ENCODE peak calls at places on chromosomes 16 and 17, in ten cellular contexts. I is heart left ventricle; O is substantia nigra; F is NCI-H1930; R is activated naive CD4-positive, alpha-beta T cell treated with anti-CD3 and anti-CD28 coated beads, Interleukin-2, amount 50 U/mL, for 16 hours; A is CD4-positive, alpha-beta T cell; Q is C1 segment of cervical spinal cord; H is OCI-LY7; N is BE2C; G is activated CD4-positive, alpha-beta T cell treated with anti-CD3 and anti-CD28 coated beads, Interleukin-2, amount 50 U/mL, for 24 hours. M is an unnamed sample.

GRCh38 chr17:71516149-71516548 is 604.7 kb upstream of the SOX9 start:
- DNase-seq in I (no peak), O (no peak), F (no peak), R (no peak), A (no peak), Q (no peak), H (no peak), N (peak; percentile 10), G (no peak), M (peak; percentile 81)

GRCh38 chr17:46020023-46020735 is 21.1 kb downstream of the STH start:
- DNase-seq in I (no peak), O (no peak), F (no peak), R (no peak), A (peak; percentile 58), Q (no peak), H (no peak), N (no peak), G (peak; percentile 9), M (no peak)

GRCh38 chr17:29159286-29159860 is 20.8 kb downstream of the MYO18A start:
- DNase-seq in I (no peak), O (no peak), F (no peak), R (no peak), A (no peak), Q (no peak), H (no peak), N (no peak), G (no peak), M (no peak)

GRCh38 chr17:1164935-1165556 is 14.7 kb downstream of the ABR start:
- DNase-seq in I (peak; percentile 67), O (no peak), F (no peak), R (no peak), A (no peak), Q (no peak), H (peak; percentile 35), N (no peak), G (no peak), M (no peak)

GRCh38 chr17:202501-202951 is 21.1 kb upstream of the DOC2B start:
- DNase-seq in I (no peak), O (no peak), F (no peak), R (peak; percentile 8), A (no peak), Q (no peak), H (no peak), N (no peak), G (no peak), M (no peak)

GRCh38 chr16:70694088-70694487 is 8.2 kb upstream of the MTSS2 start:
- DNase-seq in I (no peak), O (no peak), F (no peak), R (no peak), A (no peak), Q (no peak), H (no peak), N (no peak), G (no peak), M (no peak)

GRCh38 chr17:18967806-18968744 is 16.1 kb downstream of the SLC5A10 start:
- DNase-seq in I (no peak), O (no peak), F (no peak), R (no peak), A (no peak), Q (no peak), H (no peak), N (peak; percentile 20), G (no peak), M (no peak)

GRCh38 chr16:86375370-86375769 is 135.0 kb upstream of the FOXF1 start:
- DNase-seq in I (no peak), O (no peak), F (no peak), R (no peak), A (no peak), Q (no peak), H (no peak), N (no peak), G (no peak), M (no peak)

GRCh38 chr16:52861614-52862022 is 191.1 kb downstream of the CHD9NB start:
- DNase-seq in I (no peak), O (no peak), F (no peak), R (no peak), A (no peak), Q (peak; percentile 1), H (no peak), N (peak; percentile 25), G (no peak), M (peak; percentile 73)